ENCODE peak calls at places on chromosomes 5 and 9, in ten cellular contexts. E is colonic mucosa; K is right cardiac atrium; B is upper lobe of right lung; S is Karpas-422; U is CD8-positive, alpha-beta memory T cell; J is gastrocnemius medialis; W is upper lobe of left lung; Z is PC-9; V is A549. H is an unnamed sample.

GRCh38 chr5:104130320-104130719 is 567.7 kb upstream of the NUDT12 start:
- DNase-seq in E (no peak), K (no peak), B (no peak), S (no peak), U (no peak), J (no peak), W (no peak), Z (no peak), V (no peak), H (no peak)

GRCh38 chr9:6433405-6433804 is 20.4 kb downstream of the UHRF2 start:
- DNase-seq in E (no peak), K (no peak), B (no peak), S (no peak), U (no peak), J (no peak), W (no peak), Z (no peak), V (no peak), H (no peak)

GRCh38 chr5:14971864-14972263 is 100.3 kb upstream of the ANKH start:
- DNase-seq in E (no peak), K (no peak), B (no peak), S (no peak), U (no peak), J (no peak), W (no peak), Z (no peak), V (no peak), H (no peak)

GRCh38 chr5:153678617-153679329 is 188.3 kb downstream of the GRIA1 start:
- DNase-seq in E (no peak), K (no peak), B (no peak), S (no peak), U (no peak), J (no peak), W (no peak), Z (no peak), V (no peak), H (no peak)

GRCh38 chr5:96177303-96177869 is 215.7 kb upstream of the ELL2 start:
- DNase-seq in E (no peak), K (no peak), B (no peak), S (peak), U (no peak), J (no peak), W (no peak), Z (peak), V (no peak), H (no peak)

GRCh38 chr9:109117856-109118801 is 1.6 kb downstream of the TMEM245 start:
- DNase-seq in E (peak), K (peak), B (no peak), S (no peak), U (no peak), J (peak), W (peak), Z (peak), V (peak), H (no peak)

GRCh38 chr5:66987949-66988838 is 208.4 kb downstream of the CD180 start:
- DNase-seq in E (no peak), K (no peak), B (no peak), S (peak), U (no peak), J (no peak), W (no peak), Z (no peak), V (peak), H (no peak)

GRCh38 chr9:9913276-9913832 is 699.4 kb downstream of the PTPRD start:
- DNase-seq in E (no peak), K (no peak), B (no peak), S (no peak), U (no peak), J (no peak), W (no peak), Z (no peak), V (no peak), H (no peak)

GRCh38 chr9:75488082-75488713 is 399.9 kb downstream of the OSTF1 start:
- DNase-seq in E (no peak), K (peak), B (no peak), S (no peak), U (no peak), J (no peak), W (no peak), Z (no peak), V (no peak), H (no peak)

GRCh38 chr5:177131711-177132503 is 1.7 kb upstream of the NSD1 start:
- DNase-seq in E (no peak), K (peak), B (peak), S (peak), U (no peak), J (no peak), W (no peak), Z (no peak), V (no peak), H (peak)

GRCh38 chr5:77256406-77256805 is 45.9 kb downstream of the PDE8B start:
- DNase-seq in E (no peak), K (no peak), B (no peak), S (no peak), U (no peak), J (no peak), W (no peak), Z (no peak), V (no peak), H (no peak)

GRCh38 chr5:172223901-172224873 is 30.2 kb downstream of the EFCAB9 start:
- DNase-seq in E (no peak), K (no peak), B (no peak), S (no peak), U (no peak), J (no peak), W (no peak), Z (no peak), V (no peak), H (no peak)

GRCh38 chr5:140418862-140419520 is 17.4 kb downstream of the ANKHD1 start:
- DNase-seq in E (no peak), K (no peak), B (no peak), S (no peak), U (no peak), J (no peak), W (no peak), Z (no peak), V (no peak), H (no peak)

GRCh38 chr9:132562313-132562588 is 20.2 kb upstream of the BARHL1 start:
- DNase-seq in E (no peak), K (no peak), B (no peak), S (no peak), U (no peak), J (no peak), W (no peak), Z (no peak), V (no peak), H (no peak)

GRCh38 chr9:78031271-78031825 is at the start of gene GNAQ:
- DNase-seq in E (no peak), K (no peak), B (peak), S (no peak), U (peak), J (no peak), W (no peak), Z (no peak), V (peak), H (no peak)

GRCh38 chr5:16784843-16785791 is 151.0 kb downstream of the MYO10 start:
- DNase-seq in E (no peak), K (no peak), B (no peak), S (no peak), U (no peak), J (no peak), W (no peak), Z (no peak), V (no peak), H (no peak)

GRCh38 chr5:102622244-102622643 is 123.4 kb upstream of the SLCO6A1 start:
- DNase-seq in E (no peak), K (no peak), B (no peak), S (peak), U (no peak), J (no peak), W (no peak), Z (no peak), V (no peak), H (no peak)

GRCh38 chr5:74631088-74631960 is 9.2 kb downstream of the ENC1 start:
- DNase-seq in E (no peak), K (no peak), B (no peak), S (peak), U (peak), J (no peak), W (peak), Z (no peak), V (peak), H (no peak)

GRCh38 chr9:129080608-129081387 is at the start of gene DOLPP1:
- DNase-seq in E (peak), K (peak), B (peak), S (peak), U (peak), J (peak), W (peak), Z (peak), V (peak), H (peak)

GRCh38 chr9:106916491-106917235 is 53.7 kb downstream of the ZNF462 start:
- DNase-seq in E (peak), K (no peak), B (no peak), S (no peak), U (no peak), J (no peak), W (peak), Z (peak), V (peak), H (no peak)

GRCh38 chr9:22354699-22355384 is 91.8 kb upstream of the DMRTA1 start:
- DNase-seq in E (no peak), K (no peak), B (no peak), S (no peak), U (no peak), J (no peak), W (no peak), Z (no peak), V (no peak), H (no peak)

GRCh38 chr5:180343846-180344327 is 9.2 kb downstream of the GFPT2 start:
- DNase-seq in E (peak), K (no peak), B (no peak), S (no peak), U (no peak), J (no peak), W (peak), Z (peak), V (no peak), H (no peak)

GRCh38 chr5:78984611-78985406 is at the start of gene ARSB:
- DNase-seq in E (peak), K (peak), B (peak), S (peak), U (peak), J (peak), W (peak), Z (peak), V (peak), H (peak)

GRCh38 chr9:86324308-86324707 is 29.9 kb downstream of the TUT7 start:
- DNase-seq in E (no peak), K (no peak), B (no peak), S (peak), U (no peak), J (no peak), W (no peak), Z (no peak), V (no peak), H (no peak)

GRCh38 chr5:84372066-84372700 is 12.5 kb downstream of the EDIL3 start:
- DNase-seq in E (no peak), K (no peak), B (no peak), S (no peak), U (no peak), J (no peak), W (no peak), Z (no peak), V (no peak), H (no peak)

GRCh38 chr9:33293782-33294181 is 3.5 kb downstream of the NFX1 start:
- DNase-seq in E (no peak), K (no peak), B (no peak), S (no peak), U (no peak), J (no peak), W (no peak), Z (no peak), V (no peak), H (no peak)

GRCh38 chr5:88885043-88885442 is 2.1 kb upstream of the MEF2C start:
- DNase-seq in E (no peak), K (no peak), B (no peak), S (peak), U (no peak), J (no peak), W (no peak), Z (no peak), V (no peak), H (no peak)

GRCh38 chr9:89923961-89924504 is 319.2 kb downstream of the GADD45G start:
- DNase-seq in E (no peak), K (no peak), B (no peak), S (no peak), U (no peak), J (no peak), W (no peak), Z (no peak), V (no peak), H (no peak)

GRCh38 chr5:119302916-119303897 is 52.6 kb upstream of the TNFAIP8 start:
- DNase-seq in E (no peak), K (no peak), B (no peak), S (no peak), U (no peak), J (no peak), W (no peak), Z (peak), V (peak), H (no peak)

GRCh38 chr5:148311516-148311915 is 707 bp upstream of the SPINK7 start:
- DNase-seq in E (no peak), K (no peak), B (no peak), S (no peak), U (no peak), J (no peak), W (no peak), Z (no peak), V (no peak), H (no peak)

GRCh38 chr9:70049236-70049635 is 5.6 kb downstream of the MAMDC2 start:
- DNase-seq in E (peak), K (peak), B (no peak), S (no peak), U (no peak), J (peak), W (peak), Z (peak), V (no peak), H (no peak)

GRCh38 chr9:85742630-85742928 is 825 bp upstream of the AGTPBP1 start:
- DNase-seq in E (no peak), K (no peak), B (no peak), S (no peak), U (no peak), J (no peak), W (no peak), Z (peak), V (no peak), H (no peak)

GRCh38 chr5:16487448-16487847 is 21.8 kb upstream of the ZNF622 start:
- DNase-seq in E (no peak), K (no peak), B (no peak), S (no peak), U (no peak), J (no peak), W (no peak), Z (no peak), V (no peak), H (no peak)

GRCh38 chr9:22141906-22142305 is 132.8 kb upstream of the CDKN2B start:
- DNase-seq in E (no peak), K (peak), B (no peak), S (no peak), U (no peak), J (no peak), W (no peak), Z (no peak), V (no peak), H (no peak)

DNA sequence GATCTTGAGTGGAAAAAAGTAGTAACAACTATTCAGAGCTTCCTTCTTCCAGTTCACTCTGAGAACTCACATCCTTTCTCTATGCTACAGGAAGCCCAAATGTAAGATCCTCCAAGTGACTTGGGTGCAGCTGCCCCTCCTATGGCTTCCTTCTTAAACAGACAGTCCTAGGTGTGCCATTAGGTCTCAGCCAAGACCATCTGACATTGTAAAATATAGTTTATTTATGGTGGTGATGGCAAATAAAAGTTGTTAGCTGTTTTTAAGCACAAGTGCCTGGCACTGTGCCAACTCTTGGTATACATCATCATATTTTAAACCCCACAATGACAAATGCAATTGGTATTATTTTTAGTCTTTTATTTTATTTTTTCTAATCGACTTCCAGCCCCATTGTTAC is 58.1 kb downstream of the TMEM252 start:
- DNase-seq in E (no peak), K (no peak), B (no peak), S (no peak), U (no peak), J (no peak), W (no peak), Z (no peak), V (no peak), H (no peak)
- H3K27ac ChIP-seq in E (no peak), K (peak), B (no peak), S (no peak), U (no peak), J (no peak), W (no peak), Z (no peak), V (no peak), H (no peak)

GRCh38 chr5:82356808-82357671 is 78.9 kb upstream of the RPS23 start:
- DNase-seq in E (peak), K (peak), B (peak), S (no peak), U (peak), J (peak), W (peak), Z (peak), V (peak), H (no peak)
- H3K27ac ChIP-seq in E (no peak), K (peak), B (peak), S (no peak), U (peak), J (peak), W (peak), Z (peak), V (peak), H (no peak)

GRCh38 chr5:132813599-132814440 is 718 bp downstream of the SOWAHA start:
- DNase-seq in E (peak), K (peak), B (no peak), S (no peak), U (peak), J (no peak), W (no peak), Z (no peak), V (peak), H (peak)
- H3K27ac ChIP-seq in E (peak), K (no peak), B (no peak), S (no peak), U (no peak), J (no peak), W (no peak), Z (no peak), V (peak), H (peak)

GRCh38 chr5:125497651-125498050 is 751.2 kb upstream of the ZNF608 start:
- DNase-seq in E (no peak), K (no peak), B (no peak), S (no peak), U (no peak), J (no peak), W (no peak), Z (no peak), V (no peak), H (no peak)
- H3K27ac ChIP-seq in E (no peak), K (no peak), B (no peak), S (no peak), U (no peak), J (no peak), W (no peak), Z (no peak), V (no peak), H (peak)

GRCh38 chr9:116387934-116388714 is 234.5 kb downstream of the PAPPA start:
- DNase-seq in E (no peak), K (no peak), B (no peak), S (peak), U (no peak), J (no peak), W (no peak), Z (no peak), V (no peak), H (no peak)

GRCh38 chr9:116389546-116390305 is 236.1 kb downstream of the PAPPA start:
- DNase-seq in E (no peak), K (no peak), B (no peak), S (no peak), U (no peak), J (no peak), W (no peak), Z (no peak), V (no peak), H (no peak)

GRCh38 chr9:116394070-116394469 is 240.5 kb downstream of the PAPPA start:
- DNase-seq in E (no peak), K (no peak), B (no peak), S (no peak), U (no peak), J (no peak), W (no peak), Z (no peak), V (no peak), H (no peak)

GRCh38 chr9:116391306-116391900 is 237.8 kb downstream of the PAPPA start:
- DNase-seq in E (no peak), K (peak), B (no peak), S (no peak), U (no peak), J (no peak), W (no peak), Z (no peak), V (no peak), H (no peak)

DNA sequence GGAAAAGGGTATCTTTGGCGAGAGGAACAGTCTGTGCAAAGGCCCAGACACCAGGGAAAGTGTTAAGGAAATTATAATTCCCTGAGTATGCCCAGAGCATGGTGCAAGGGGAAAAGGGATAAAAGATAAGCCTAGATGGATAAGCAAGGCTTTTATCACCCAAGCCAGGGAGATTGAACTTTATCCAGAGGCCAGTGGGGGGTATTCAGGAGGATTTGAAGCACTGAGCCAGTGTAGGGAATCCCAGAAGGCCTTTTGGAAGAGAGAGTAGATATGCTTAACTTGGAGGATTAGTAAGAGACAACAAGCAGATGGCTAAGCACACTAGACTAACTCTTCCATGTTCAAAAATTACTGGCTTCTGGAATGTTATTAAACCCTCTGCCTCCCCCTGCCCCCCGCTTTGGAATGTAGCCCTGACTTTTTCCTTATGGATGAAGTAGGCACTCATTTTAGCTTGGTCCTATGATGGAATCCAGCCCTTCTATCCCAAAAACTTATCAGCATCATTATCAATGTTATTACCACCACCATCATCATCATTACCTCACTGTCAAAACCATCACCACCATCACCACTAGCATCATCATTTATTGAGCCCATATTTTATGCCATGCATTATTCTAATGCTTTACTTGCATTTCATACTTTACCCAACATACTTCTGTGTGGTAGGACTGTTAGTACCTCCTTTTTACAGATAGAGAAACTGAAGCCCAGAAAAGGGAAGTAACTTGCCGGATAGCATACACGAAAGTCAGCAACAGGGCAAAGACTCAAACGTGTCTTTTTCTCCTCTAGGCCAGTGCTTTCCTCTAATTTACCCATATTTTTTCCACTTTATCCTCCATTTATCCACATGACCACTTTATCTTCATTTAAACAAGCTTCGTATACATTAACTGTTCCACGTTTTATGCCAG is 237.0 kb downstream of the PAPPA start:
- DNase-seq in E (no peak), K (no peak), B (no peak), S (peak), U (no peak), J (no peak), W (no peak), Z (no peak), V (no peak), H (no peak)
- H3K27ac ChIP-seq in E (no peak), K (no peak), B (no peak), S (no peak), U (no peak), J (no peak), W (no peak), Z (no peak), V (no peak), H (no peak)

GRCh38 chr5:9052421-9052820 is 493.5 kb downstream of the SEMA5A start:
- DNase-seq in E (no peak), K (no peak), B (no peak), S (no peak), U (no peak), J (no peak), W (no peak), Z (no peak), V (no peak), H (no peak)

GRCh38 chr5:9054322-9054721 is 491.6 kb downstream of the SEMA5A start:
- DNase-seq in E (no peak), K (no peak), B (no peak), S (no peak), U (no peak), J (no peak), W (no peak), Z (no peak), V (no peak), H (no peak)

GRCh38 chr5:9056046-9056445 is 489.8 kb downstream of the SEMA5A start:
- DNase-seq in E (no peak), K (no peak), B (no peak), S (no peak), U (no peak), J (no peak), W (no peak), Z (no peak), V (no peak), H (no peak)

GRCh38 chr5:9057406-9058000 is 488.4 kb downstream of the SEMA5A start:
- DNase-seq in E (no peak), K (no peak), B (no peak), S (no peak), U (no peak), J (no peak), W (no peak), Z (no peak), V (no peak), H (no peak)

GRCh38 chr5:9054821-9055589 is 490.9 kb downstream of the SEMA5A start:
- DNase-seq in E (no peak), K (no peak), B (no peak), S (no peak), U (no peak), J (no peak), W (no peak), Z (no peak), V (no peak), H (no peak)
- H3K27ac ChIP-seq in E (no peak), K (no peak), B (no peak), S (no peak), U (no peak), J (no peak), W (no peak), Z (no peak), V (no peak), H (no peak)

H was measured in caudate nucleus.